ENCODE peak calls at places on chromosomes 5 and 9, in four cellular contexts. M is HepG2, R is GM12878, Q is K562. I is an unnamed sample.

GRCh38 chr9:127682351-127683136 is 24.2 kb upstream of the CFAP157 start:
- DNase-seq in R (no peak), Q (no peak), M (no peak), I (no peak)

GRCh38 chr5:180170111-180170809 is 38.8 kb downstream of the RASGEF1C start:
- DNase-seq in M (no peak), R (no peak), Q (peak; percentile 5), I (no peak)

GRCh38 chr5:120062515-120062917 is 401.6 kb upstream of the PRR16 start:
- DNase-seq in Q (no peak), R (no peak), M (no peak), I (no peak)

GRCh38 chr9:3528466-3528865 is 2.7 kb upstream of the RFX3 start:
- DNase-seq in Q (peak; percentile 10), R (peak; percentile 67), M (no peak), I (no peak)

GRCh38 chr5:111252799-111253564 is 28.8 kb downstream of the CAMK4 start:
- DNase-seq in M (no peak), R (no peak), Q (no peak), I (no peak)

GRCh38 chr5:138696501-138696900 is 56.7 kb upstream of the CTNNA1 start:
- DNase-seq in Q (no peak), R (no peak), M (no peak), I (no peak)

GRCh38 chr9:115035872-115036612 is 81.9 kb downstream of the TNC start:
- DNase-seq in R (peak; percentile 77), Q (no peak), M (no peak), I (no peak)

GRCh38 chr5:1967716-1968115 is 85.0 kb upstream of the IRX4 start:
- DNase-seq in R (no peak), Q (no peak), M (no peak), I (no peak)

GRCh38 chr9:135146766-135147472 is 59.5 kb downstream of the OLFM1 start:
- DNase-seq in R (no peak), Q (no peak), M (no peak), I (peak; percentile 88)

GRCh38 chr9:92736816-92737606 is 27.6 kb downstream of the BICD2 start:
- DNase-seq in R (no peak), M (no peak), Q (no peak), I (no peak)

GRCh38 chr5:168786142-168786541 is 207.0 kb upstream of the PANK3 start:
- DNase-seq in M (no peak), R (no peak), Q (no peak), I (no peak)

GRCh38 chr5:112238473-112238872 is 180.6 kb downstream of the EPB41L4A start:
- DNase-seq in R (no peak), Q (no peak), M (no peak), I (peak; percentile 30)

GRCh38 chr5:129460121-129460950 is at the start of gene ADAMTS19:
- DNase-seq in Q (no peak), M (no peak), R (no peak), I (peak; percentile 61)

GRCh38 chr5:111261610-111262009 is 37.4 kb downstream of the CAMK4 start:
- DNase-seq in Q (no peak), R (no peak), M (no peak), I (no peak)

GRCh38 chr9:108953983-108954574 is 19.9 kb downstream of the ABITRAM start:
- DNase-seq in Q (peak; percentile 22), R (no peak), M (peak; percentile 61), I (peak; percentile 40)

GRCh38 chr9:104992696-104993095 is 64.7 kb upstream of the ABCA1 start:
- DNase-seq in R (no peak), Q (no peak), M (peak; percentile 61), I (no peak)

DNA sequence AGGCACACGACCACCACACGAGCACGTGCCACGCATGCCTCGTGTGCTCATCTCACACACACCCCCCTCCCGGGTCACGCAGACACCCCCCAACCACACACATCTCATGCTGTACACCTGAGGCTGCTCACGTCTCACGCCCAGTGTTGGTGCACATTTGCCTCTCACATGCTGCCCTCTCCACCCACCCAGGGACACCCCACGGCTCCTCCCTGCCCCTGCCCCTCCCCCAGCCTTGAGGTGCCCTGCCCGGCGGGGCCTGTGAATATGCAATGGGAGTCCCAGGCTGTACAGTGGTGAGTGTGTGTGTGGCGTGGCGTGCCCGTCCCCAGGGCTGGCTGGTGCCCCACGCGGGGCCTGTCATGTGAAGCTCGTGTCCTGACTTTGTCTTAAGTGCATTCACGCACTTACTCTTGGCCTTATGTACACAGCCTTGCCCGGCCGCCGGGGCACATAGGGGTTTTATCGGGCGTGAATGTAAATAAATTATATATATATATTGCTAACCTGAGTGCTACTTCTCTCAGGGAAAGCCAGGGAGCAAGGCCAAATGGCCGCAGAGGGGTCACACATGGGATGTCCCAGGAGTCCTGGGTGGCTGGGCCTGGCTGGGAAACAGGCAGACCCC is 18.6 kb downstream of the HK3 start:
- DNase-seq in R (no peak), M (no peak), Q (no peak), I (no peak)
- TF ChIP-seq MXI1 in R (no peak), M (no peak), Q (no peak), I (no peak)

DNA sequence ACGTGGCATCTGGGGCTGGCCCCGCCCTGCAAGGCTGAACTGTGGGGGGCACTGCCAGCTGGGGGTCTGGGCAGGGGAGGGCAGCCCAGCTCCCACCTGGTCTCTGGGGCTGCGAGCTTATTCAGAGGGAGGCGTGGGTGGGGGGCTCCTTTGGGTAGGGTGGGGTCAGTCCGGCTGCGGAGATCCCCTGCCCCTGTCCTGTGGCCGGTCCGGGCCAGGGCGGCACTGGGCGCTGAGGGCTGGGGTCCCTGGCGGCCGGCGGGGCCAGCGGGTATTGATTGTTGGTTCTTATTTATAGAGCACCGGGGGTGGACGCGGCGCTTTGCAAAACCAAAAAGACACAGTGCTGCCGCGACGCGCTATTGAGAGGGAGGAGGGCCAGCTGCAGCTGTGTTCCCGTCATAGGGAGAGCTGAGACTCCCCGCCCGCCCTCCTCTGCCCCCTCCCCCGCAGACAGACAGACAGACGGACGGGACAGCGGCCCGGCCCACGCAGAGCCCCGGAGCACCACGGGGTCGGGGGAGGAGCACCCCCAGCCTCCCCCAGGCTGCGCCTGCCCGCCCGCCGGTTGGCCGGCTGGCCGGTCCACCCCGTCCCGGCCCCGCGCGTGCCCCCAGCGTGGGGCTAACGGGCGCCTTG is 2.6 kb downstream of the LRRC26 start:
- DNase-seq in Q (peak; percentile 69), M (no peak), R (no peak), I (peak; percentile 60)
- H3K4me3 ChIP-seq in Q (no peak overlapping the region), M (no peak overlapping the region), R (no peak overlapping the region), I (no peak overlapping the region)

GRCh38 chr5:32551194-32551593 is 34.2 kb upstream of the SUB1 start:
- DNase-seq in M (no peak), Q (no peak), R (no peak), I (no peak)
- TF ChIP-seq MAX in M (no peak), Q (no peak), R (no peak), I (no peak)

DNA sequence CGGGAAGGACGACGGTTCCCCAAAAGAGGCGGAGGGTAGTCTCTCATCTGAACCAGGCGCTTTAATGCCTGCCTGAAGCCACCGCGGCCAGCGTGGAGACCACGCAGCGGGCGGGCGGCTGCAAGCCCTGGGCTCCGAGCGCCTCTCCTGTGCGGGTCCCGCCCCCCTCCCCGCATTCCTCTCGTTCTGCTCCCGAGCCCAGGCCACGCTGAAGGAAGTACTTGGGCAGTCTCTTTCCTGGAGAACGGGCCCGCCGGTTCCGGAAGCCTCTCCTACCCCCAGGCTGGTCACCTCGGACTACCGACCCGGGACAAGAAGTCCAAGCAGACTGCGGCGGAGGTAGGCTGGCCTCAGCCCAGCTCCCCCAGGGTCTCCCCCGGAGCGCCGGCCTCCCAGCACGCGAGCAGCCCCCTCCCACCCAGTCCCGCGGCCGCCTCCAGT is 555 bp downstream of the PPIC start:
- DNase-seq in Q (peak; percentile 26), R (no peak), M (peak; percentile 22), I (peak; percentile 79)
- TF ChIP-seq MXI1 in Q (no peak), R (no peak), M (no peak), I (no peak)

DNA sequence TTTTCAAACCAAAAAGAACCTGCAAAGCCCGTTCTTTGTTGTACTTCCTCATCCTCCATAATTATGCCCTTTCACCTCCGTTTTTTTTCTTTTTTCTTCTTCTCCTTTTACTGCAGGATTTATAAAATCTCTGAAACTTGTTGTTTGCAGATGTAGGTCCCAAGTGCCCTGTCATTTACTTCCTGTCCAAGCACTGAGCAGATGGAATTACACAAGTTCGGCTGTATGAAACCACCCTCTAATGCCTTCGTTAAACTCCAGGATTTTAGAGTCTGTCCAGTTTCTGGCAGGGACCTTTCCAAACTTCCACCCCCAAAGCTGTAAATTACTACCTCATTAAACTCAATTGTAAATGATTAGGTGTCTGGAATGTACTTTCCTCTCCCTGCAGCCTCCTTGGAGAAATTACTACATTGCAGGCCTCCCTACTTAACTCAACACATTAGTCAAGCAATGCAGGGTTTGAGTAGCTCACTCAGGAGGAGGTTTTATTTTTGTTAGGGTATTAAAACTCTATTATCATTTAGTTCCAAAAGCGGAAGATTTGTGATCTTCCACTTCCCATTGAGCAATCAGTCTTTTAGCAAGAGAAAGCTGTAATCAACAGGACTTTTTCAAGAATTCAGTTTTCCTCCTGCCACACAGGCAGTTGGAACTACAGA is 125.6 kb upstream of the LPAR1 start:
- DNase-seq in R (no peak), M (no peak), Q (no peak), I (no peak)
- H3K4me3 ChIP-seq in R (no peak overlapping the region), M (no peak overlapping the region), Q (no peak overlapping the region), I (no peak overlapping the region)